ENCODE peak calls at places on chromosomes 7 and 10, in four cellular contexts. G, T, K and X are unnamed samples.

GRCh38 chr10:73838827-73839226 is 27.4 kb upstream of the NDST2 start:
- DNase-seq in K (no peak), G (peak; percentile 64), T (peak; percentile 76), X (no peak)

GRCh38 chr10:123156091-123156490 is 1.9 kb downstream of the BUB3 start:
- DNase-seq in K (no peak), G (peak; percentile 74), T (peak; percentile 81), X (no peak)

GRCh38 chr7:20113423-20114027 is 103.7 kb downstream of the MACC1 start:
- DNase-seq in K (no peak), T (no peak), G (no peak), X (no peak)

GRCh38 chr10:12728569-12728968 is 272.9 kb downstream of the CCDC3 start:
- DNase-seq in G (peak; percentile 54), T (no peak), K (no peak), X (no peak)

GRCh38 chr10:621981-622740 is 67.3 kb downstream of the DIP2C start:
- DNase-seq in K (no peak), T (no peak), G (no peak), X (no peak)

GRCh38 chr10:69139961-69140360 is 16.0 kb downstream of the VPS26A start:
- DNase-seq in K (no peak), T (no peak), G (no peak), X (no peak)

GRCh38 chr10:23065549-23065948 is 29.8 kb upstream of the MSRB2 start:
- DNase-seq in T (peak; percentile 67), K (no peak), G (peak; percentile 89), X (peak; percentile 54)

GRCh38 chr7:156639426-156640256 is 933 bp upstream of the RNF32 start:
- DNase-seq in G (peak; percentile 44), K (no peak), T (no peak), X (no peak)

GRCh38 chr7:108492742-108493141 is 33.2 kb downstream of the PNPLA8 start:
- DNase-seq in K (no peak), T (peak; percentile 70), G (no peak), X (peak; percentile 11)

GRCh38 chr7:7438851-7439250 is 96.8 kb downstream of the COL28A1 start:
- DNase-seq in K (peak; percentile 87), G (peak; percentile 99), T (peak; percentile 97), X (peak; percentile 95)

GRCh38 chr7:110130669-110131068 is 960.3 kb upstream of the LRRN3 start:
- DNase-seq in T (peak; percentile 20), K (no peak), G (no peak), X (no peak)

GRCh38 chr10:8576281-8576680 is 521.8 kb downstream of the GATA3 start:
- DNase-seq in K (no peak), T (no peak), G (no peak), X (no peak)

GRCh38 chr10:118865998-118866778 is 111.4 kb upstream of the CACUL1 start:
- DNase-seq in T (no peak), G (no peak), K (no peak), X (no peak)

GRCh38 chr7:127251458-127252379 is 1.0 kb downstream of the GRM8 start:
- DNase-seq in K (no peak), T (no peak), G (peak; percentile 34), X (no peak)

GRCh38 chr10:50431118-50431517 is 179.8 kb upstream of the ASAH2 start:
- DNase-seq in K (no peak), G (peak; percentile 88), T (peak; percentile 59), X (no peak)

GRCh38 chr10:128793726-128794655 is 667.8 kb upstream of the MKI67 start:
- DNase-seq in K (no peak), G (no peak), T (no peak), X (no peak)

GRCh38 chr10:25555865-25556264 is 378.2 kb upstream of the MYO3A start:
- DNase-seq in K (no peak), T (no peak), G (no peak), X (no peak)

GRCh38 chr10:75352650-75353049 is 48.9 kb downstream of the ZNF503 start:
- DNase-seq in G (peak; percentile 4), T (no peak), K (no peak), X (no peak)

GRCh38 chr10:35306852-35307251 is 29.5 kb upstream of the CCNY start:
- DNase-seq in T (peak; percentile 99), G (peak; percentile 71), K (no peak), X (peak; percentile 92)

GRCh38 chr10:43125881-43126731 is 12.1 kb upstream of the CSGALNACT2 start:
- DNase-seq in G (no peak), K (no peak), T (no peak), X (no peak)

GRCh38 chr7:119514326-119514725 is 758.6 kb upstream of the KCND2 start:
- DNase-seq in T (peak; percentile 39), G (no peak), K (no peak), X (no peak)

GRCh38 chr7:144725070-144725469 is 110.8 kb downstream of the TPK1 start:
- DNase-seq in T (no peak), G (no peak), K (no peak), X (no peak)

GRCh38 chr7:20404371-20404770 is 73.7 kb downstream of the ITGB8 start:
- DNase-seq in T (no peak), K (no peak), G (no peak), X (no peak)

GRCh38 chr10:3777876-3778707 is 6.9 kb downstream of the KLF6 start:
- DNase-seq in G (peak; percentile 29), T (no peak), K (no peak), X (no peak)

GRCh38 chr7:13071999-13072398 is 384.6 kb downstream of the ARL4A start:
- DNase-seq in G (no peak), K (no peak), T (no peak), X (no peak)

DNA sequence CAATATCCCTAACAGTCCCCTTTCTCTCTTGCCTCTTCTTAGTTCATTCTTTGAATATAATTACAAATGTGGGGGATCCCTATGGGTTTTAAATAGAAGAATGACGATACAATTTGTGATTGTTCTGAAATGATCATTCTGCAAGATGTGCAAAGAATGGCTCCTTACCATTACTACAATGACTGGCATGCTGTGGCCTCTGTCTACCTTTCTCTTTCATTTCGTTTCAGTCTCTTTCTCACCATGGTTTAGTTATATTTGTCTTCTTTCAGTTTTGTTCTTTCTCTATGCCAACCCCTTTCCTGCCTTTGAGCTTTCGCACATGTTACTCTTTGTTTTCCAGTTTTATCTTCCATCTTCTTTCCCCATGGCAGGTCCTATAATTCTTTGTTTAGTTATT is 176.5 kb downstream of the SUGCT start:
- DNase-seq in G (no peak), K (no peak), T (no peak), X (no peak)
- H3K4me3 ChIP-seq in G (no peak overlapping the region), K (no peak overlapping the region), T (no peak overlapping the region), X (no peak overlapping the region)

DNA sequence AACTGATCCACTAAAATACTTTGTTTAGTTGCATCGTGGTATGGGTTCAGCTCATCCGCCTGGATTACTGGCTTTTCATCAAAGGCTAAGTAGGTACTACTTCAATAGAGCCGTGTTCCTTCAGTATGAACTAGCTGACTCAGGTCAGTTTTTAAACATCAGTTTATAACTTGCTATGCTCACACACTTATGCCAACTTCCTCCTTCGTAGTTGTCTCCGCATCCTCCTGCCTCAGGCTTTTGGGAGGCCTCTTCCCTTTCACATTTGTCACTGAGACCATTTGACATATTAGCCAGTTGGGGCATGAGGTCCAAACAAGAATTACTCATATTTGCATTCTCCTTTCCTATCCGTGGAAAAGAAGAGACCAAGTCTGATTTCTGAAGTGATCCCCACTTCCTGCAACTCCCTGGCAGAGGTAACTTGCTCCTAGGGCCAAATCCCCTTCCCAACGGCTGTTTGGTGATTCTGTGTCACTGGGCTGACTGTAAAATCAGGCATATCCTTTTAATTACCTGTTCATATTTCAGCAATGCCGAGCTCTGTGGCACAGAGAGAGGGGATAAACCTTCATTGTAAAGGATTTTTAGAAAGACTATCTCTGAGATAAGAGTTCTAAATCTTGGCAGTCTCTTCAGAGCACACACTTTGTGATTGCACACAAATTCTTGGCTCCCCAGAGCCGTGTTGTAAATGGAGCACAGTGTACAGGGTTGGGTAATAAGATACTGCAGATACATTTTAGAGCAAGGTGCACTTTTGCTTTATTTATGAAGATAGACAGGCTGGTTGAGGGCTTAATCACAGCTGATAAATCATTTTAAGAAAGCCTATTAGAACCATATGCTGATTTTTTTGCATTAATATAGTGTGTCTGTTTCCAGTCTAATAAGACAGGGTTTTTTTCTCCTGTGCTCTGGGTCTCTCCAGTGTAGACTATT is 108.0 kb downstream of the CREB5 start:
- DNase-seq in T (no peak), K (no peak), G (no peak), X (no peak)
- H3K27ac ChIP-seq in T (no peak overlapping the region), K (no peak overlapping the region), G (no peak overlapping the region), X (no peak overlapping the region)

DNA sequence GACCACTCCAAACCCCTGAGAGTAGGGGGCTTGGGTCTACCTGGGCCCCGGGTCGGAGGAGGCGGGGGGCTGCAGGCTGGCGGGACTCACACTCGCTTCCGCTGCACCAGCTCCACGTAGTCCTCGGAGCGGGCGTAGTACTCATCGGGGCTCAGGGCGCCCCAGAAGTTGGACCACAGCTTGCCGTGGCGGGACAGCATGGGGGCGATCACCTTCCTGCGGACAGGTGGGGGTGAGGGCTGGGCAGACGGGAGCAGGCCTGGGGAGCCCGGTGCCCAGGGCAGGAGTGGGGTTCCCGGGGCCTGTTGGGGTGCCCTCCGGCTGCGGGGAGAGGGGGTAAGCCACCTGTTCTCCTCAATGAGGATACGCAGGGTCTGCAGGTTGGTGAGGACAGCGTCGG is 5.9 kb downstream of the PLOD3 start:
- DNase-seq in T (no peak), G (no peak), K (no peak), X (no peak)
- H3K9me2 ChIP-seq in T (no peaks in the 10 kb centered on the region), G (no peaks in the 10 kb centered on the region), K (no peaks in the 10 kb centered on the region), X (no peaks in the 10 kb centered on the region)

DNA sequence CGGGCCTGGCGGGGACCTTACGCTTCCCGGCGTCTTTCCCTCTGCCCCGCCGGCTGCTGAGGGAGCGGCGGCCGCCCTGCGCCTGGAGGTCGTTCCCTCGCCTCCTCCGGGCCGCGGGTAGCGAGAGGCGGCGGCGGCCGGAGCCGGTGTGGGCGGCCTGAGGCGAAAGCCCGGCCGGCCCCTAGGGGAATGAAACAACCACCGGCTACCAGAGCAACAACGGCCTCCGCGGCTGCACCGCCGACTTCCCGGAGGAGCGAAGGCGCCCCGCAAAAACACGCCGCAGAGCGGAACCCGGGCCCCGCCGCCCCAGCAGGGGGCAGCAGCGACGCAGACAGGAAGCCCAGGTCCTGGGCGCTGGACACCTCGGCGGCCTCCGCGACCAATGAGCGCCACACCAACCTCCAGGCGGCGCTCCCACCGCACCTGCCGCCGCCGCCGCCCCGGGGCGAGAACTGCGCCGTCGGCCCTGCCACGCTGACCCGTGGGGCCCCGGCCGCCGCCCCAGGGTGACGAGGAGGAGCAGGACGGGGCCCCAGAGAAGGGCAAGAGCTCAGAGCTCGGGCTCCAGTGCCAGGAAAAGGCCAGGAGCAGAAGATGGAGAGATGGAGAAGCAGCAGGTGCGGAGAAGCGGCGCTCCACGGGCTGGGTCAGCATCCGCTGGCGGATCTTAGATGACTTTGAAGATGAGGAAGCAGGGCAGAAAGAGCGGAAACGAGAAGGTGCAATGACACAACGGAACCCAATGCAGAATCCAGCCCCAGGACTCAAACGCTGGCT is 10.4 kb upstream of the ACSM6 start:
- DNase-seq in T (peak; percentile 85), G (peak; percentile 88), K (peak; percentile 73), X (no peak)
- H3K4me3 ChIP-seq in T (peak overlapping the region; percentile 71), G (peak overlapping the region; percentile 75), K (peak overlapping the region; percentile 67), X (peak overlapping the region; percentile 62)

GRCh38 chr7:25427721-25428120 is 199.4 kb upstream of the NPVF start:
- DNase-seq in T (no peak), G (no peak), K (no peak), X (no peak)
- H3K27ac ChIP-seq in T (no peak overlapping the region), G (no peak overlapping the region), K (no peak overlapping the region), X (no peak overlapping the region)

GRCh38 chr7:131898418-131898817 is 342.0 kb upstream of the PODXL start:
- DNase-seq in K (no peak), G (peak; percentile 66), T (peak; percentile 15), X (no peak)
- H3K9me2 ChIP-seq in K (no peaks in the 10 kb centered on the region), G (no peaks in the 10 kb centered on the region), T (no peaks in the 10 kb centered on the region), X (no peaks in the 10 kb centered on the region)